ENCODE peak calls at places on chromosomes 5 and 9, in six cellular contexts. H is colonic mucosa, S is tibial nerve, M is A673, G is heart left ventricle, K is IMR-90. P is an unnamed sample. For H3K4me1, the result is how much of the 10 kb centered on the place peaks cover.

GRCh38 chr5:170746952-170747340 is 36.6 kb upstream of the GABRP start:
- DNase-seq in G (no peak), K (no peak), S (no peak), M (no peak), H (no peak), P (no peak)

GRCh38 chr5:125235995-125236394 is 489.6 kb upstream of the ZNF608 start:
- DNase-seq in K (no peak), S (no peak), H (no peak), M (no peak), G (no peak), P (no peak)

GRCh38 chr9:22922222-22922621 is 475.6 kb downstream of the DMRTA1 start:
- DNase-seq in G (no peak), K (no peak), H (no peak), S (no peak), M (no peak), P (no peak)

GRCh38 chr5:139725073-139725830 is 70.4 kb upstream of the PSD2 start:
- DNase-seq in S (no peak), K (peak), H (peak), G (no peak), M (no peak), P (no peak)

GRCh38 chr5:17398439-17398838 is 99.6 kb upstream of the TAF11L2 start:
- DNase-seq in M (peak), G (no peak), H (no peak), K (peak), S (no peak), P (no peak)

GRCh38 chr5:134092875-134093274 is 21.6 kb upstream of the TCF7 start:
- DNase-seq in M (no peak), S (no peak), K (peak), H (peak), G (no peak), P (peak)

GRCh38 chr9:91056917-91057316 is 255.3 kb downstream of the SYK start:
- DNase-seq in M (no peak), H (no peak), G (no peak), S (no peak), K (peak), P (no peak)

GRCh38 chr9:116572095-116572748 is 114.9 kb upstream of the TRIM32 start:
- DNase-seq in S (peak), G (peak), M (peak), H (peak), K (peak), P (peak)

GRCh38 chr9:2324742-2325141 is 296.8 kb upstream of the VLDLR start:
- DNase-seq in S (no peak), H (no peak), K (no peak), M (no peak), G (no peak), P (no peak)

GRCh38 chr5:138354926-138355378 is 2.5 kb downstream of the KDM3B start:
- DNase-seq in G (no peak), S (no peak), M (peak), H (no peak), K (peak), P (no peak)

GRCh38 chr9:546235-546634 is 295.3 kb upstream of the DMRT1 start:
- DNase-seq in K (no peak), M (no peak), H (no peak), G (no peak), S (no peak), P (no peak)

GRCh38 chr5:164600166-164600715 is 1094.8 kb downstream of the MAT2B start:
- DNase-seq in H (no peak), M (no peak), S (no peak), K (peak), G (no peak), P (no peak)

GRCh38 chr5:164600929-164601535 is 1095.6 kb downstream of the MAT2B start:
- DNase-seq in H (no peak), G (no peak), S (no peak), K (no peak), M (no peak), P (no peak)

GRCh38 chr5:164597293-164597900 is 1092.0 kb downstream of the MAT2B start:
- DNase-seq in K (no peak), M (peak), S (no peak), G (no peak), H (no peak), P (no peak)
- TF ChIP-seq CTCF in K (no peak), M (peak), S (no peak), G (no peak), H (no peak), P (no peak)

DNA sequence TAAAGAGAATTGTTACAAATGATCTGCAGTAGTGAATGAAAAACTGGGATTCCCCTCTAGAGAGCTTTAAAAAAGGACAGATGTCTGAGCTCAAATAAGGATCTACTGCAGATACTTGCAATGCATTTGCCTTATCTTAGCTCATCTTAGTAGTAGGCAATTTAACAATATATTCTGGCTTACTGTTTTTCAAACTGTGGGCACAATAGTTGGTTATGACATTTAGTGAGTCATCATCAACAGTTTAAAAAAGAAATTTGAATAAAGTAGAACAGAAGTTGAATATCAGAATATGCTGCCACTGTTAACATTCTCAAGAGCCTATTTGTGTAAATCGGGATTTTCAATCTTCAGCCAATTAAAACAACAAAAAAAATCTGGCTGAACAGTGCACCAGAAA is 6.7 kb upstream of the CAST start:
- DNase-seq in S (no peak), H (no peak), M (no peak), G (no peak), K (peak), P (no peak)
- H3K4me1 ChIP-seq in S (under half), H (under half), M (under half), G (under half), K (under half), P (under half)

DNA sequence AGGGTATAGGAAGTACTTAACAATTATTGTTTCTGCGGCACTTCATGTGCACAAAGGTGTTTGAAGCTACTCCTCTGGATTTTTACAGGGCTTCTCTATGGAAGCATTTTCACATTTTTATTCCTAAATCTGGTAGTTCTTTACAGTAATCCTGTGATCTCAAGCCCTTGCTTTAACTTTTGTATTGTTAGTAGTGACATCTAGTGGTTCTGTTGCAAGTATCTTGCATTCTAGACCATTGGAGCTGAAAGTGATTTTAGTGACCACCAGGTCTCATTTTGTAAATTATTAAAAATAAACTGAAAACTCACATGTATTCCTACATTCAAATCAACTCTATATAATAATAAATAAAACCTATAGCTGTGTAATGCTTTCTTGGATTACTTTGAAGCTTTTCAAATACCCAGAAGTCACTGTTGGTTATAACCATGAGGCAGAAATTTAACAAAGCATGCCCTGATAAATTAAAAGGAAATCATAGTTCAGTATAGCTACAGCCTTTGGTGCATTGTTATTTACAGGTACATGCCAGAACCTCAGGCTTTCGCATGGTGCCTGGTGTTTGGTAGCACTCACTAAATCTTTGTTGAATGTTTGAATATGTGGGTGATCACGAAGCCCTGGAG is 18.9 kb downstream of the RPS23 start:
- DNase-seq in H (no peak), S (no peak), K (peak), M (peak), G (no peak), P (no peak)
- TF ChIP-seq CTCF in H (no peak), S (peak), K (peak), M (peak), G (peak), P (no peak)

DNA sequence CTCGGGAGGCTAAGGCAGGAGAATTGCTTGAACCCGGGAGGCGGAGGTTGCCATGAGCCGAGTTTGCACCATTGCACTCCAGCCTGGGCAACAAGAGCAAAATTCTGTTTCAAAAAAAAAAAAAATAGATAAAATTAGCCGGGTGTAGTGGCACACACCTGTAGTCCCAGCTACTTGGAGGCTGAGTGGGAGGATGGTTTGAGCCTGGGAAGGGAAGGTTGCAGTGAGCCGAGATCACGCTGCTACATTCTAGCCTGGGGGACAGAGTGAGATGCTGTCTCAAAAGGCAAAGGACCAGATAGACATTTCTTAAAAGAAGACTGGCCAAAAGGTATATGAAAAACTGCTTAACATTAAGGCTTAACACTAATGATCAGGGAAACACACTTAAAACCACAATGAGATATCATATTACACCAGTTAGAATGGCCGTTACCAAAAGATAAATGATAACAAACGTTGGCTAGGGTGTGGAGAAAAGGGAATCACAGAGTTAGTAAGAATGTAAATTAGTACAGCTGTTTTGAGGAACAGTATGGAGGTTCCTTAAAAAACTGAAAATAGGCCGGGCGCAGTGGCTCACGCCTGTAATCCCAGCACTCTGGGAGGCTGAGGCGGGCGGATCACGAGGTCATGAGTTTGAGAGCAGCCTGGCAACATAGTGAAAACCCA is 10.1 kb upstream of the MARVELD2 start:
- DNase-seq in K (no peak), H (no peak), G (no peak), S (no peak), M (no peak), P (no peak)
- H3K4me1 ChIP-seq in K (under half), H (under half), G (under half), S (under half), M (under half), P (under half)

DNA sequence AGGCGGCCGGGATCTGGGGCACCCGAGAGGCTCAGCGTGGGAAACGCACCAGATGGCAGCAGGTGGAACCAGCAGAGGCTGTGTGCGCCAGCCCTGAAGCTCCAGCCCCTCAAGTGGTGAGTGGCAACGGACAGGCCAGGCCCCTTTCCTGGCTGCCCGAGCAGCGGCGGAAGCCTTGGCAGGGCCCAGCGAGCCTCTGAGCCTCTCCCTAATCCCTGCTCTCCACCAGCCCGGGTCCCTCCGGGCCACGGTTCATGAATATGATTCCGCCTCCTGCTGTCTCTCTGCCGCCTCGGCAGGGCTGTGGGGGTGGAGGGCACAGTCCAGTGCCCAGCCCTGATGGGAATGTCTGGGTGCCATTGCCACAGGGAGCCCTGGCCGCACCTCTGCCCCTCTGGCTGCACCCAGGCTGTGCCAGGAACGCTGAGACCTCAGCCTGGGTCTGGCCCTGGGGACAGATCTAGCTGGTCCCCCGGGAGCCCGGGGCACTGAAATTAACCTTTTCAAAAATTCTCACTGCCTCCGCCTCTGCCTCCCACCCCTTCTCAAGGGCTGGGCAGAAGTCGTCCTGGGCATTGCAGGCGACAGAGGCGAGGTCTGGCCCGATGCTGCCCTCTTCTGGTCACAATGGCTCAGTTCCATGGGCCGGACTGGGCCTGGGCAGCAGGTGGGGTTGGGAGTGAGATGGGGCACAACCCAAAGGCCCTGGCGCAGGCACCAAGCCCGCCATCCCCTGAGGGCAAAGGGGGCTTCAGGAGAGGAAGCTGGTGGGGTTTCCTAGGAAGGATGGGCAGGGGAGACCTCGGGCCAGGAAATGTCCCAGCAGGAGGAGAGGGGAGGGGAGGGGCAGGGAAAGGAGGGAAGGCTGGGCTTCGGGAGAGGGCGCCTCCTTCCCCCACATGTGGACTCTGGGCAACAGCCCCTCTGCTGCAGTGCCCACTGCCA is 20.3 kb downstream of the CCDC187 start:
- DNase-seq in G (peak), K (peak), S (peak), M (peak), H (peak), P (peak)
- TF ChIP-seq CTCF in G (peak), K (peak), S (peak), M (peak), H (peak), P (peak)

GRCh38 chr5:8581047-8581446 is 712.1 kb downstream of the MTRR start:
- DNase-seq in G (no peak), H (no peak), S (no peak), M (no peak), K (no peak), P (no peak)
- H3K4me1 ChIP-seq in G (under half), H (under half), S (under half), M (under half), K (under half), P (under half)

GRCh38 chr5:50655067-50655809 is 11.2 kb upstream of the PARP8 start:
- DNase-seq in G (no peak), S (no peak), H (no peak), K (no peak), M (no peak), P (no peak)
- TF ChIP-seq CTCF in G (no peak), S (no peak), H (no peak), K (no peak), M (no peak), P (no peak)

GRCh38 chr5:105680858-105681257 is 1989.9 kb downstream of the EFNA5 start:
- DNase-seq in S (no peak), M (peak), G (no peak), K (no peak), H (no peak), P (no peak)

DNA sequence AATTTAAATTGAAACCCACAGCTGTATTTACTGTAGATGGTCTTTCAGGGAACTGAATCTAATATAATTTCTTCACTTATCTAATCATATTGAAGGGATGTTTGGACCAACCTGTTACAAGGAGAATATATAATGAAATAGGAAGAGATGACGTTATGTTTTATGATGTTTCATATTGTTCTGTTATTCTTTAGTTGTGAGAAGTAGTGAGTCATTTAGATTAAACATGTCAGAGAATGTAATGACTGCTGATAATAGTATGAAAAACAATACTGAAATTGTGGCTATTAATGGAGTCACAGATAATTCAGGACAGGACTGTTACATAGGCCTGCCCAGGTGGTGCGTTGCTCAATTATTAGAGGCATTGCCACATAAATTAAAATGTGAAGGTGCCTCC is 1993.4 kb downstream of the EFNA5 start:
- DNase-seq in H (no peak), M (no peak), G (no peak), S (no peak), K (peak), P (no peak)
- H3K4me1 ChIP-seq in H (under half), M (under half), G (under half), S (under half), K (under half), P (under half)

GRCh38 chr9:18207735-18208134 is 266.2 kb upstream of the ADAMTSL1 start:
- DNase-seq in S (no peak), H (no peak), M (no peak), G (no peak), K (no peak), P (no peak)

GRCh38 chr9:18202924-18203323 is 271.0 kb upstream of the ADAMTSL1 start:
- DNase-seq in K (no peak), H (no peak), G (no peak), M (no peak), S (no peak), P (no peak)

GRCh38 chr9:18208166-18209059 is 265.5 kb upstream of the ADAMTSL1 start:
- DNase-seq in M (peak), H (peak), S (peak), K (peak), G (no peak), P (no peak)
- TF ChIP-seq CTCF in M (peak), H (peak), S (peak), K (peak), G (peak), P (no peak)

P was measured in gastrocnemius medialis.